ENCODE peak calls at places on chromosomes 7 and 10, in ten cellular contexts. One of them, this sample, is unnamed.

GRCh38 chr7:134809611-134810010 is 30.2 kb downstream of the CALD1 start:
- DNase-seq in AG04449: no peak
- DNase-seq in left lung: no peak
- DNase-seq in retina: no peak
- DNase-seq in SIG-M5: no peak
- DNase-seq in effector memory CD4-positive, alpha-beta T cell: no peak
- DNase-seq in endodermal cell: no peak
- DNase-seq in NCI-H345: no peak
- DNase-seq in NCI-H1092: no peak
- DNase-seq in NB4: no peak
- DNase-seq in this sample: no peak

GRCh38 chr10:114577133-114577532 is 80.9 kb downstream of the ABLIM1 start:
- DNase-seq in AG04449: peak; percentile 78
- DNase-seq in left lung: no peak
- DNase-seq in retina: no peak
- DNase-seq in SIG-M5: no peak
- DNase-seq in effector memory CD4-positive, alpha-beta T cell: no peak
- DNase-seq in endodermal cell: no peak
- DNase-seq in NCI-H345: no peak
- DNase-seq in NCI-H1092: no peak
- DNase-seq in NB4: no peak
- DNase-seq in this sample: no peak

GRCh38 chr10:124827474-124827873 is 25.9 kb downstream of the ABRAXAS2 start:
- DNase-seq in AG04449: no peak
- DNase-seq in left lung: no peak
- DNase-seq in retina: no peak
- DNase-seq in SIG-M5: no peak
- DNase-seq in effector memory CD4-positive, alpha-beta T cell: no peak
- DNase-seq in endodermal cell: no peak
- DNase-seq in NCI-H345: no peak
- DNase-seq in NCI-H1092: no peak
- DNase-seq in NB4: peak; percentile 42
- DNase-seq in this sample: no peak

GRCh38 chr10:11345224-11346054 is 266.0 kb downstream of the USP6NL start:
- DNase-seq in AG04449: no peak
- DNase-seq in left lung: peak; percentile 68
- DNase-seq in retina: no peak
- DNase-seq in SIG-M5: no peak
- DNase-seq in effector memory CD4-positive, alpha-beta T cell: no peak
- DNase-seq in endodermal cell: peak; percentile 82
- DNase-seq in NCI-H345: peak; percentile 65
- DNase-seq in NCI-H1092: peak; percentile 3
- DNase-seq in NB4: peak; percentile 81
- DNase-seq in this sample: no peak

GRCh38 chr7:142934056-142934455 is 510 bp upstream of the TRPV5 start:
- DNase-seq in AG04449: no peak
- DNase-seq in left lung: no peak
- DNase-seq in retina: no peak
- DNase-seq in SIG-M5: no peak
- DNase-seq in effector memory CD4-positive, alpha-beta T cell: no peak
- DNase-seq in endodermal cell: no peak
- DNase-seq in NCI-H345: no peak
- DNase-seq in NCI-H1092: no peak
- DNase-seq in NB4: no peak
- DNase-seq in this sample: no peak

GRCh38 chr10:42801135-42801534 is 18.5 kb downstream of the BMS1 start:
- DNase-seq in AG04449: no peak
- DNase-seq in left lung: no peak
- DNase-seq in retina: no peak
- DNase-seq in SIG-M5: no peak
- DNase-seq in effector memory CD4-positive, alpha-beta T cell: no peak
- DNase-seq in endodermal cell: no peak
- DNase-seq in NCI-H345: no peak
- DNase-seq in NCI-H1092: no peak
- DNase-seq in NB4: no peak
- DNase-seq in this sample: no peak

GRCh38 chr10:16943301-16944080 is 126.3 kb upstream of the RSU1 start:
- DNase-seq in AG04449: no peak
- DNase-seq in left lung: no peak
- DNase-seq in retina: no peak
- DNase-seq in SIG-M5: no peak
- DNase-seq in effector memory CD4-positive, alpha-beta T cell: no peak
- DNase-seq in endodermal cell: no peak
- DNase-seq in NCI-H345: no peak
- DNase-seq in NCI-H1092: no peak
- DNase-seq in NB4: no peak
- DNase-seq in this sample: no peak

GRCh38 chr10:132708441-132708840 is 77.5 kb downstream of the NKX6-2 start:
- DNase-seq in AG04449: no peak
- DNase-seq in left lung: no peak
- DNase-seq in retina: no peak
- DNase-seq in SIG-M5: no peak
- DNase-seq in effector memory CD4-positive, alpha-beta T cell: no peak
- DNase-seq in endodermal cell: peak; percentile 32
- DNase-seq in NCI-H345: no peak
- DNase-seq in NCI-H1092: no peak
- DNase-seq in NB4: no peak
- DNase-seq in this sample: no peak

GRCh38 chr7:75072978-75073282 is 672 bp downstream of the RCC1L start:
- DNase-seq in AG04449: no peak
- DNase-seq in left lung: no peak
- DNase-seq in retina: no peak
- DNase-seq in SIG-M5: no peak
- DNase-seq in effector memory CD4-positive, alpha-beta T cell: no peak
- DNase-seq in endodermal cell: no peak
- DNase-seq in NCI-H345: no peak
- DNase-seq in NCI-H1092: no peak
- DNase-seq in NB4: no peak
- DNase-seq in this sample: no peak

GRCh38 chr10:32163076-32163773 is 107.0 kb upstream of the KIF5B start:
- DNase-seq in AG04449: no peak
- DNase-seq in left lung: no peak
- DNase-seq in retina: no peak
- DNase-seq in SIG-M5: no peak
- DNase-seq in effector memory CD4-positive, alpha-beta T cell: no peak
- DNase-seq in endodermal cell: no peak
- DNase-seq in NCI-H345: no peak
- DNase-seq in NCI-H1092: no peak
- DNase-seq in NB4: no peak
- DNase-seq in this sample: no peak

GRCh38 chr10:17872191-17873091 is 63.3 kb downstream of the MRC1 start:
- DNase-seq in AG04449: no peak
- DNase-seq in left lung: no peak
- DNase-seq in retina: no peak
- DNase-seq in SIG-M5: no peak
- DNase-seq in effector memory CD4-positive, alpha-beta T cell: no peak
- DNase-seq in endodermal cell: peak; percentile 64
- DNase-seq in NCI-H345: no peak
- DNase-seq in NCI-H1092: no peak
- DNase-seq in NB4: peak; percentile 1
- DNase-seq in this sample: no peak

GRCh38 chr7:81150951-81151361 is 232.1 kb upstream of the SEMA3C start:
- DNase-seq in AG04449: no peak
- DNase-seq in left lung: no peak
- DNase-seq in retina: peak; percentile 11
- DNase-seq in SIG-M5: no peak
- DNase-seq in effector memory CD4-positive, alpha-beta T cell: no peak
- DNase-seq in endodermal cell: no peak
- DNase-seq in NCI-H345: peak; percentile 32
- DNase-seq in NCI-H1092: no peak
- DNase-seq in NB4: no peak
- DNase-seq in this sample: no peak

GRCh38 chr10:133274751-133275682 is 1.7 kb downstream of the ADAM8 start:
- DNase-seq in AG04449: no peak
- DNase-seq in left lung: peak; percentile 65
- DNase-seq in retina: no peak
- DNase-seq in SIG-M5: no peak
- DNase-seq in effector memory CD4-positive, alpha-beta T cell: peak; percentile 82
- DNase-seq in endodermal cell: no peak
- DNase-seq in NCI-H345: no peak
- DNase-seq in NCI-H1092: no peak
- DNase-seq in NB4: peak; percentile 93
- DNase-seq in this sample: peak; percentile 88

GRCh38 chr10:1591742-1592141 is 145.6 kb downstream of the ADARB2 start:
- DNase-seq in AG04449: no peak
- DNase-seq in left lung: no peak
- DNase-seq in retina: no peak
- DNase-seq in SIG-M5: no peak
- DNase-seq in effector memory CD4-positive, alpha-beta T cell: no peak
- DNase-seq in endodermal cell: no peak
- DNase-seq in NCI-H345: no peak
- DNase-seq in NCI-H1092: no peak
- DNase-seq in NB4: no peak
- DNase-seq in this sample: no peak

GRCh38 chr10:123380491-123381085 is 226.4 kb downstream of the BUB3 start:
- DNase-seq in AG04449: no peak
- DNase-seq in left lung: no peak
- DNase-seq in retina: peak; percentile 39
- DNase-seq in SIG-M5: no peak
- DNase-seq in effector memory CD4-positive, alpha-beta T cell: no peak
- DNase-seq in endodermal cell: no peak
- DNase-seq in NCI-H345: no peak
- DNase-seq in NCI-H1092: peak; percentile 25
- DNase-seq in NB4: peak; percentile 34
- DNase-seq in this sample: no peak

GRCh38 chr7:139936760-139937310 is 107.8 kb downstream of the TBXAS1 start:
- DNase-seq in AG04449: peak; percentile 26
- DNase-seq in left lung: no peak
- DNase-seq in retina: no peak
- DNase-seq in SIG-M5: no peak
- DNase-seq in effector memory CD4-positive, alpha-beta T cell: no peak
- DNase-seq in endodermal cell: no peak
- DNase-seq in NCI-H345: no peak
- DNase-seq in NCI-H1092: no peak
- DNase-seq in NB4: peak; percentile 80
- DNase-seq in this sample: no peak

GRCh38 chr7:64113981-64114380 is 68.7 kb downstream of the ZNF727 start:
- DNase-seq in AG04449: no peak
- DNase-seq in left lung: no peak
- DNase-seq in retina: no peak
- DNase-seq in SIG-M5: no peak
- DNase-seq in effector memory CD4-positive, alpha-beta T cell: no peak
- DNase-seq in endodermal cell: no peak
- DNase-seq in NCI-H345: no peak
- DNase-seq in NCI-H1092: no peak
- DNase-seq in NB4: no peak
- DNase-seq in this sample: no peak

GRCh38 chr7:112453505-112454171 is 3.4 kb downstream of the IFRD1 start:
- DNase-seq in AG04449: no peak
- DNase-seq in left lung: no peak
- DNase-seq in retina: no peak
- DNase-seq in SIG-M5: no peak
- DNase-seq in effector memory CD4-positive, alpha-beta T cell: no peak
- DNase-seq in endodermal cell: no peak
- DNase-seq in NCI-H345: no peak
- DNase-seq in NCI-H1092: no peak
- DNase-seq in NB4: no peak
- DNase-seq in this sample: no peak

GRCh38 chr7:95342642-95343252 is 18.4 kb upstream of the PON1 start:
- DNase-seq in AG04449: no peak
- DNase-seq in left lung: no peak
- DNase-seq in retina: no peak
- DNase-seq in SIG-M5: no peak
- DNase-seq in effector memory CD4-positive, alpha-beta T cell: no peak
- DNase-seq in endodermal cell: peak; percentile 72
- DNase-seq in NCI-H345: no peak
- DNase-seq in NCI-H1092: no peak
- DNase-seq in NB4: no peak
- DNase-seq in this sample: no peak

GRCh38 chr7:101094791-101095375 is 9.6 kb downstream of the TRIM56 start:
- DNase-seq in AG04449: no peak
- DNase-seq in left lung: no peak
- DNase-seq in retina: peak; percentile 22
- DNase-seq in SIG-M5: no peak
- DNase-seq in effector memory CD4-positive, alpha-beta T cell: no peak
- DNase-seq in endodermal cell: peak; percentile 92
- DNase-seq in NCI-H345: no peak
- DNase-seq in NCI-H1092: no peak
- DNase-seq in NB4: peak; percentile 77
- DNase-seq in this sample: no peak

GRCh38 chr10:43202657-43203490 is 64.0 kb downstream of the RASGEF1A start:
- DNase-seq in AG04449: no peak
- DNase-seq in left lung: peak; percentile 66
- DNase-seq in retina: no peak
- DNase-seq in SIG-M5: no peak
- DNase-seq in effector memory CD4-positive, alpha-beta T cell: peak; percentile 34
- DNase-seq in endodermal cell: peak; percentile 100
- DNase-seq in NCI-H345: peak; percentile 41
- DNase-seq in NCI-H1092: no peak
- DNase-seq in NB4: no peak
- DNase-seq in this sample: no peak

GRCh38 chr10:127485153-127485857 is 63.8 kb upstream of the NPS start:
- DNase-seq in AG04449: no peak
- DNase-seq in left lung: no peak
- DNase-seq in retina: no peak
- DNase-seq in SIG-M5: no peak
- DNase-seq in effector memory CD4-positive, alpha-beta T cell: no peak
- DNase-seq in endodermal cell: peak; percentile 87
- DNase-seq in NCI-H345: no peak
- DNase-seq in NCI-H1092: no peak
- DNase-seq in NB4: no peak
- DNase-seq in this sample: no peak

GRCh38 chr7:100137851-100138760 is 10.6 kb upstream of the LAMTOR4 start:
- DNase-seq in AG04449: no peak
- DNase-seq in left lung: no peak
- DNase-seq in retina: no peak
- DNase-seq in SIG-M5: no peak
- DNase-seq in effector memory CD4-positive, alpha-beta T cell: no peak
- DNase-seq in endodermal cell: no peak
- DNase-seq in NCI-H345: no peak
- DNase-seq in NCI-H1092: no peak
- DNase-seq in NB4: no peak
- DNase-seq in this sample: no peak

GRCh38 chr7:46720761-46721160 is 799.7 kb upstream of the IGFBP3 start:
- DNase-seq in AG04449: no peak
- DNase-seq in left lung: no peak
- DNase-seq in retina: no peak
- DNase-seq in SIG-M5: no peak
- DNase-seq in effector memory CD4-positive, alpha-beta T cell: no peak
- DNase-seq in endodermal cell: no peak
- DNase-seq in NCI-H345: no peak
- DNase-seq in NCI-H1092: no peak
- DNase-seq in NB4: no peak
- DNase-seq in this sample: no peak

GRCh38 chr7:27784399-27785053 is 44.6 kb downstream of the TAX1BP1 start:
- DNase-seq in AG04449: no peak
- DNase-seq in left lung: no peak
- DNase-seq in retina: peak; percentile 22
- DNase-seq in SIG-M5: no peak
- DNase-seq in effector memory CD4-positive, alpha-beta T cell: no peak
- DNase-seq in endodermal cell: no peak
- DNase-seq in NCI-H345: peak; percentile 5
- DNase-seq in NCI-H1092: no peak
- DNase-seq in NB4: peak; percentile 82
- DNase-seq in this sample: peak; percentile 36

GRCh38 chr7:140996-141395 is 51.4 kb upstream of the FAM20C start:
- DNase-seq in AG04449: no peak
- DNase-seq in left lung: no peak
- DNase-seq in retina: no peak
- DNase-seq in SIG-M5: no peak
- DNase-seq in effector memory CD4-positive, alpha-beta T cell: no peak
- DNase-seq in endodermal cell: no peak
- DNase-seq in NCI-H345: no peak
- DNase-seq in NCI-H1092: no peak
- DNase-seq in NB4: no peak
- DNase-seq in this sample: no peak

GRCh38 chr10:95430231-95430951 is 130.8 kb downstream of the SORBS1 start:
- DNase-seq in AG04449: no peak
- DNase-seq in left lung: no peak
- DNase-seq in retina: peak; percentile 82
- DNase-seq in SIG-M5: no peak
- DNase-seq in effector memory CD4-positive, alpha-beta T cell: no peak
- DNase-seq in endodermal cell: peak; percentile 83
- DNase-seq in NCI-H345: peak; percentile 26
- DNase-seq in NCI-H1092: peak; percentile 25
- DNase-seq in NB4: peak; percentile 66
- DNase-seq in this sample: no peak

GRCh38 chr7:37977243-37977642 is 56.8 kb downstream of the EPDR1 start:
- DNase-seq in AG04449: no peak
- DNase-seq in left lung: no peak
- DNase-seq in retina: no peak
- DNase-seq in SIG-M5: no peak
- DNase-seq in effector memory CD4-positive, alpha-beta T cell: no peak
- DNase-seq in endodermal cell: no peak
- DNase-seq in NCI-H345: no peak
- DNase-seq in NCI-H1092: no peak
- DNase-seq in NB4: peak; percentile 15
- DNase-seq in this sample: no peak

This sample was measured in keratinocyte.